ENCODE peak calls at places on chromosomes 1 and 21, in six cellular contexts. K is DND-41; W is small intestine; O is naive thymus-derived CD4-positive, alpha-beta T cell; L is fibroblast of lung; F is AG04450. R is an unnamed sample.

GRCh38 chr1:9840176-9840575 is 16.4 kb upstream of the CLSTN1 start:
- DNase-seq in O (no peak), F (no peak), K (no peak), W (no peak), L (no peak), R (no peak)

GRCh38 chr1:181737056-181737455 is 253.7 kb downstream of the CACNA1E start:
- DNase-seq in K (no peak), W (no peak), F (no peak), L (no peak), O (no peak), R (no peak)

GRCh38 chr1:221816899-221817298 is 75.0 kb upstream of the DUSP10 start:
- DNase-seq in W (no peak), F (peak), K (no peak), O (no peak), L (peak), R (no peak)

GRCh38 chr1:223639333-223639749 is 26.2 kb downstream of the CAPN8 start:
- DNase-seq in F (no peak), K (no peak), W (peak), O (no peak), L (peak), R (peak)

GRCh38 chr1:55876276-55877060 is 661.3 kb upstream of the USP24 start:
- DNase-seq in O (no peak), W (no peak), K (no peak), F (no peak), L (no peak), R (no peak)

GRCh38 chr1:233294991-233295774 is at the start of gene PCNX2:
- DNase-seq in O (peak), F (no peak), L (peak), K (peak), W (peak), R (peak)

GRCh38 chr1:247335871-247336270 is 4.2 kb upstream of the ZNF496 start:
- DNase-seq in L (no peak), W (no peak), O (no peak), K (no peak), F (no peak), R (no peak)

GRCh38 chr1:218803351-218803997 is 370.2 kb upstream of the LYPLAL1 start:
- DNase-seq in O (no peak), L (no peak), F (no peak), W (no peak), K (no peak), R (no peak)

GRCh38 chr1:16090076-16090826 is 16.8 kb upstream of the FAM131C start:
- DNase-seq in F (no peak), O (no peak), K (no peak), W (no peak), L (no peak), R (no peak)

GRCh38 chr1:15139654-15140350 is 13.7 kb upstream of the TMEM51 start:
- DNase-seq in F (no peak), K (no peak), O (no peak), L (no peak), W (peak), R (no peak)

GRCh38 chr1:179742717-179743678 is at the start of gene FAM163A:
- DNase-seq in W (peak), L (no peak), O (peak), F (no peak), K (no peak), R (no peak)

GRCh38 chr1:108817016-108817415 is 39.9 kb downstream of the AKNAD1 start:
- DNase-seq in L (peak), O (no peak), W (peak), F (no peak), K (no peak), R (no peak)

GRCh38 chr1:223844962-223845809 is 561 bp downstream of the TP53BP2 start:
- DNase-seq in O (peak), K (peak), W (peak), L (peak), F (no peak), R (peak)

GRCh38 chr1:27341525-27342252 is at the start of gene SYTL1:
- DNase-seq in O (peak), L (peak), K (peak), F (no peak), W (peak), R (peak)

GRCh38 chr1:27336756-27337155 is 5.1 kb upstream of the SYTL1 start:
- DNase-seq in W (no peak), K (no peak), F (no peak), O (no peak), L (no peak), R (no peak)

GRCh38 chr1:27342391-27342777 is 562 bp downstream of the SYTL1 start:
- DNase-seq in L (no peak), O (peak), K (no peak), W (no peak), F (no peak), R (no peak)

GRCh38 chr1:27338751-27339150 is 3.1 kb upstream of the SYTL1 start:
- DNase-seq in L (no peak), K (no peak), W (no peak), F (no peak), O (no peak), R (no peak)

DNA sequence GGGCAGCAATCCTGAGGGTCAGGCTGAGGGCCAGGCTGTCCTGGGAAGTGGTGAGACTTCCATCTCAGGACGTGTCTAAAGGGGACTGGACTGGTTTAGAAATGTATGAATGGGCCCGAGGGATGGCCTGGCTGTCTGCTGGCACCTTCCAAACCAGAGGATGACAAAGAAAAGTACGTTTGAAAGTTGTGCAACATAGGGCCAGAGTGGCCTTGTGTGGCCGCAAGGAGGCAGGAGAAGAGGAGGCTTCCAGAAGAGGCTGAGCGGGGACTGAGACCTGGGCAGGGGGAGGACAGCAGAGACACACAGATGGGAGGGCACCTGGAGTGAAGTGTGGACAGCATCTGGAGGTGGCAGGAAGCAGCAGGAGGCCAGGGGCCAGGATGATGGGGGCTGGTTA is 2.6 kb upstream of the SYTL1 start:
- DNase-seq in L (no peak), K (no peak), O (no peak), F (no peak), W (no peak), R (no peak)
- H3K27ac ChIP-seq in L (no peak), K (no peak), O (peak), F (no peak), W (no peak), R (no peak)

GRCh38 chr1:211259596-211260126 is 495 bp downstream of the RCOR3 start:
- DNase-seq in W (peak), L (peak), O (no peak), K (peak), F (no peak), R (no peak)

GRCh38 chr1:211258310-211258755 is 833 bp upstream of the RCOR3 start:
- DNase-seq in W (peak), F (no peak), L (peak), O (peak), K (peak), R (peak)

GRCh38 chr1:211258756-211259595 is at the start of gene RCOR3:
- DNase-seq in K (peak), W (peak), F (peak), L (peak), O (peak), R (peak)

GRCh38 chr1:211260161-211261107 is 1.3 kb downstream of the RCOR3 start:
- DNase-seq in L (peak), O (peak), F (no peak), K (peak), W (peak), R (peak)

DNA sequence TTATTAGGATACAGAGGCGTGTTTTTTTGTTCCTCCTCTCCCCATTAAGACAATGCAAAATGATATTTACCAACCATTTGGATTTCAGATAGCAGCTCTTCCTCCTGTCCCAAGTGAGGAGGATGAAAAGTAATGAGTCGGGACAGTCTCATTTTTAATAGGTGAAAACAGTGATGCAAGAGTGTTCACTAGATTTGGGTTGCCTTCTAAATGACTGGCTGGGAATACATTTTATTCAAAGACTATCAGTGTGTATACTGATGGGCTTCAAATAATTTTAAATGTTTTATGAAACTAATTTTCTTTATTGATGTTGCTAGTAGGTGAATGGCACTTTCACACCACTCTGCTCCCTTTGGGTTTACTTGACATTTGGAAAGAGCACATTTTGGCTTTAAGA is 2.1 kb downstream of the RCOR3 start:
- DNase-seq in L (no peak), O (no peak), F (no peak), K (no peak), W (no peak), R (no peak)
- H3K27ac ChIP-seq in L (no peak), O (peak), F (no peak), K (peak), W (peak), R (peak)

GRCh38 chr21:34886554-34887385 is 162.3 kb downstream of the RUNX1 start:
- DNase-seq in O (peak), F (no peak), K (peak), L (peak), W (peak), R (peak)
- H3K27ac ChIP-seq in O (peak), F (peak), K (peak), L (peak), W (peak), R (peak)

DNA sequence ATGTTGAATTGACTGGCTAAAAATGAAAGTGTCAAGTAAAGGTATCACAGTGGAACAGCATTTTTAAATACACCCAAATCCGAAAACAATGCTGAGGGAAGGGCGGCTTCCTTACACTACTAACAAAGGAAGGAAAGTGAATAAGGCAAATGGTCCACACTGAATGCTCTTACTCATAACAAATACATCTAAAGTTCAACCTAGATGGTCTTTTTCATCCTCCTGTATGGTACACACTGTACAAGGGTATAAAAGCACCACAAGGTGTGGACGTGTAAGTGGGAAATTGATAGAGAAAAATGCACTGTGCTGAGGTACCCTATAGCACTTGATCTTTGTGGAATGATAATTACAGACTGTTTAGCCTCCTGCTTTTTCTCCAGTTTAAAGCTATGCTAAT is 7.1 kb upstream of the PALMD start:
- DNase-seq in W (no peak), O (no peak), K (no peak), F (no peak), L (no peak), R (no peak)
- H3K27ac ChIP-seq in W (no peak), O (no peak), K (no peak), F (no peak), L (no peak), R (no peak)

DNA sequence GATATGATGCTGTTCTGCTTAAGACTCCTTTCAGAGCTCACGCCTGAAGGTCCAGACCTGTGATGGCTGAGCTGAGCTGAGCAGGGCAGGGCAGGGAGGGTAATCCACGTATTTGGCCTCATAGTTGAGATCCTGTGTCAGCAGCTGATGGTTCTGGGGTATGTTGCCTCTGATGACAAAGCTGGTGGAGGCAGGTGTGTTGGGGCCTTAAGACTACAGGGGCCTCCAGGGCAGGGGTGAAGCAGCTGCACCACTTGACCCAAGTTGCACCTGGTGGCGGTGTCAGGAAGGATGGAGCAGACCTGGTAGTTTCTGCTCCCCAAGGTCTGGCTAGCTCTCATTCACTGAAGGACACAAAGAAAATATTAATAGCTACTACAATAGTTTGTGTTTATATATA is 57.0 kb downstream of the FCRL5 start:
- DNase-seq in L (no peak), W (no peak), F (no peak), O (no peak), K (no peak), R (no peak)
- H3K27ac ChIP-seq in L (no peak), W (no peak), F (no peak), O (no peak), K (no peak), R (no peak)

GRCh38 chr1:20633190-20634064 is at the start of gene PINK1:
- DNase-seq in F (no peak), O (peak), W (peak), L (peak), K (peak), R (peak)

GRCh38 chr1:20634594-20635084 is 1.4 kb downstream of the PINK1 start:
- DNase-seq in K (peak), F (no peak), O (peak), W (peak), L (peak), R (peak)

GRCh38 chr1:20632386-20632785 is 872 bp upstream of the PINK1 start:
- DNase-seq in K (no peak), L (no peak), O (no peak), F (no peak), W (no peak), R (no peak)

GRCh38 chr1:20636785-20637347 is 3.6 kb downstream of the PINK1 start:
- DNase-seq in W (no peak), K (no peak), L (no peak), F (no peak), O (no peak), R (no peak)

GRCh38 chr1:20634065-20634593 is 871 bp downstream of the PINK1 start:
- DNase-seq in O (no peak), K (peak), F (no peak), W (peak), L (no peak), R (no peak)
- H3K27ac ChIP-seq in O (peak), K (peak), F (peak), W (peak), L (no peak), R (peak)

R was measured in CD4-positive, CD25-positive, alpha-beta regulatory T cell.